ENCODE peak calls at places on chromosomes 16 and 17, in five cellular contexts. U is AG10803, W is colonic mucosa, Z is activated B cell treated with CpG ODN at 0.5 μM for 24 hours, P is fibroblast of mammary gland. K is an unnamed sample.

GRCh38 chr17:75228847-75229246 is 23.4 kb downstream of the NUP85 start:
- DNase-seq in U (no peak), W (no peak), Z (no peak), P (no peak), K (no peak)

GRCh38 chr17:77856551-77857305 is 101.8 kb upstream of the TNRC6C start:
- DNase-seq in U (no peak), W (no peak), Z (no peak), P (no peak), K (no peak)

GRCh38 chr16:66030036-66030435 is 336.5 kb upstream of the CDH5 start:
- DNase-seq in U (peak), W (no peak), Z (no peak), P (peak), K (no peak)

GRCh38 chr16:50403491-50403890 is 34.7 kb upstream of the BRD7 start:
- DNase-seq in U (no peak), W (no peak), Z (no peak), P (no peak), K (no peak)

GRCh38 chr16:81861503-81861902 is 82.4 kb downstream of the PLCG2 start:
- DNase-seq in U (no peak), W (no peak), Z (no peak), P (no peak), K (no peak)

GRCh38 chr17:71098071-71098470 is 928.7 kb downstream of the KCNJ2 start:
- DNase-seq in U (no peak), W (no peak), Z (no peak), P (no peak), K (no peak)

GRCh38 chr17:82690786-82691489 is 7.6 kb downstream of the RAB40B start:
- DNase-seq in U (no peak), W (no peak), Z (no peak), P (no peak), K (no peak)

GRCh38 chr17:28547096-28547622 is 5.3 kb downstream of the UNC119 start:
- DNase-seq in U (no peak), W (no peak), Z (no peak), P (no peak), K (no peak)

GRCh38 chr16:4327782-4328579 is 12.1 kb downstream of the GLIS2 start:
- DNase-seq in U (peak), W (peak), Z (peak), P (peak), K (no peak)

GRCh38 chr17:70563301-70563820 is 394.0 kb downstream of the KCNJ2 start:
- DNase-seq in U (peak), W (peak), Z (no peak), P (peak), K (no peak)

GRCh38 chr17:8629371-8630226 is 926 bp downstream of the MYH10 start:
- DNase-seq in U (peak), W (peak), Z (peak), P (peak), K (no peak)

GRCh38 chr17:8632087-8632486 is 1.6 kb upstream of the MYH10 start:
- DNase-seq in U (no peak), W (no peak), Z (no peak), P (no peak), K (no peak)

GRCh38 chr17:8630802-8631553 is 453 bp upstream of the MYH10 start:
- DNase-seq in U (peak), W (peak), Z (peak), P (peak), K (peak)

GRCh38 chr17:8630227-8630801 is at the start of gene MYH10:
- DNase-seq in U (no peak), W (no peak), Z (no peak), P (no peak), K (no peak)

GRCh38 chr17:8631554-8631877 is 991 bp upstream of the MYH10 start:
- DNase-seq in U (no peak), W (no peak), Z (no peak), P (peak), K (no peak)
- TF ChIP-seq CTCF in U (no peak), W (no peak), Z (no peak), P (no peak), K (no peak)

GRCh38 chr16:11347831-11348230 is 2.6 kb downstream of the RMI2 start:
- DNase-seq in U (no peak), W (no peak), Z (no peak), P (no peak), K (no peak)

GRCh38 chr16:11346700-11347319 is 1.6 kb downstream of the RMI2 start:
- DNase-seq in U (no peak), W (no peak), Z (no peak), P (no peak), K (no peak)

GRCh38 chr16:11342021-11342855 is 3.0 kb upstream of the RMI2 start:
- DNase-seq in U (no peak), W (no peak), Z (no peak), P (no peak), K (no peak)

GRCh38 chr16:11348737-11349598 is 3.7 kb downstream of the RMI2 start:
- DNase-seq in U (no peak), W (no peak), Z (no peak), P (no peak), K (no peak)

GRCh38 chr16:11345040-11345862 is at the start of gene RMI2:
- DNase-seq in U (peak), W (peak), Z (peak), P (peak), K (no peak)
- TF ChIP-seq CTCF in U (no peak), W (no peak), Z (no peak), P (no peak), K (no peak)

GRCh38 chr17:61486135-61487120 is 34.2 kb downstream of the TBX4 start:
- DNase-seq in U (no peak), W (no peak), Z (no peak), P (no peak), K (no peak)
- TF ChIP-seq CTCF in U (no peak), W (no peak), Z (no peak), P (no peak), K (no peak)

GRCh38 chr17:29565643-29566472 is 979 bp downstream of the ABHD15 start:
- DNase-seq in U (no peak), W (peak), Z (peak), P (no peak), K (no peak)

GRCh38 chr17:29566473-29567361 is at the start of gene ABHD15:
- DNase-seq in U (peak), W (peak), Z (peak), P (peak), K (no peak)

GRCh38 chr17:29569245-29569950 is 897 bp downstream of the TP53I13 start:
- DNase-seq in U (peak), W (peak), Z (no peak), P (no peak), K (no peak)

GRCh38 chr17:29568331-29569244 is at the start of gene TP53I13:
- DNase-seq in U (peak), W (peak), Z (peak), P (peak), K (no peak)

GRCh38 chr17:29567362-29568330 is 809 bp upstream of the ABHD15 start:
- DNase-seq in U (peak), W (peak), Z (peak), P (no peak), K (no peak)
- TF ChIP-seq CTCF in U (peak), W (no peak), Z (no peak), P (peak), K (peak)

DNA sequence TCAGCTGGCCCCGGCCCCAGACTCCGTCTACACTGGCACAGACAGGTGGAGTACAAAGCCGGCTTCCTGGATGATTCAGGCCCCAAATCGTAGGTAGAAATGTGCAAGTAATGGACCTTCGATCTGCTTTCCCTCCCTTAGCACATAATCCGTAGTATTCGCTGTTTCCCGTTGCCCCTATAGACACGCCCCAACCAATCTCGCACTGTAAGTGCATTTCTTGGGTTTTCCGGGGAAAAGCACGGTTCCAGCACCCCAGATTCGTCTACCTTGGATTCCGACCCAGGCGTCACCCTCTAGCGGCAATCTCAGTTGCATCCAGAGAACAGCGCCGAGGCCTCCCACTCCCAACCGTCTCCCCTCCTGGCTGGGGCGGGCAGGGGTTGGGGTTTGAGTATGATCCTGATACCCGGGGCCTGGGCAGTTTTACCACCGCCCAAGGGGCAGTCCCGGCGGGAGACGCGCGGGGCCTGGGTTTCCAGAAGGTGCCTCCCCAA is 12.1 kb upstream of the FOXF1 start:
- DNase-seq in U (no peak), W (no peak), Z (no peak), P (no peak), K (no peak)
- TF ChIP-seq CTCF in U (no peak), W (no peak), Z (no peak), P (no peak), K (no peak)

DNA sequence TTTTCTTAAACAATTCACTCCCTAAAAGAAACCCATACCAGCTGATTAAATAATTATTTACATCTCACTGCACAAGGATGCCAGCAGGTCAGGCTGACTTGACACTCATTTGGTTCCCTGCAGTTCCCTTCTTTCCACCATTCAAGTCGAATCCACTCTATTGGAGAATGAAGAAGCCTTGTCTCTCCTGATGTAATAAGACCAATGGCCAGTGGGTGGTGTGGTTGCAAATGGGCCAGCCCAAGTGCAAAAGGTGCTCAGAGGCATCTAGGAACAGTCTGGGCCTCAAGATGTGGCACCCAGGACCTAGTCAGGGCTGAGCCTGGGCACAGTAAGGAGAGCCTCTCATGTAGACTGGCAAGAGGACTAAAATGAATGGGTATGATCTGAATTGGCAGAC is 9.3 kb downstream of the C16orf78 start:
- DNase-seq in U (no peak), W (no peak), Z (no peak), P (no peak), K (no peak)
- TF ChIP-seq CTCF in U (no peak), W (peak), Z (no peak), P (no peak), K (peak)

GRCh38 chr16:11737678-11738077 is 5.0 kb downstream of the TXNDC11 start:
- DNase-seq in U (no peak), W (no peak), Z (no peak), P (no peak), K (no peak)

GRCh38 chr16:11734025-11734652 is 8.5 kb downstream of the TXNDC11 start:
- DNase-seq in U (no peak), W (no peak), Z (no peak), P (no peak), K (no peak)

GRCh38 chr16:11734653-11735043 is 8.0 kb downstream of the TXNDC11 start:
- DNase-seq in U (no peak), W (no peak), Z (no peak), P (no peak), K (no peak)

GRCh38 chr16:11736903-11737302 is 5.8 kb downstream of the TXNDC11 start:
- DNase-seq in U (no peak), W (no peak), Z (no peak), P (no peak), K (no peak)

GRCh38 chr16:11735801-11736200 is 6.9 kb downstream of the TXNDC11 start:
- DNase-seq in U (no peak), W (no peak), Z (no peak), P (no peak), K (no peak)
- TF ChIP-seq CTCF in U (no peak), W (no peak), Z (no peak), P (no peak), K (no peak)